ENCODE peak calls at places on chromosome 1, in nine cellular contexts. One of them, this sample, is unnamed.

GRCh38 chr1:13699510-13699909 is 478 bp upstream of the PRDM2 start:
- DNase-seq in NCI-H2081: no peak
- DNase-seq in hypothalamus: no peak
- DNase-seq in effector CD4-positive, alpha-beta T cell: no peak
- DNase-seq in foreskin fibroblast: no peak
- DNase-seq in ELR: peak
- DNase-seq in effector memory CD4-positive, alpha-beta T cell: no peak
- DNase-seq in CD8-positive, alpha-beta memory T cell: no peak
- DNase-seq in stimulated activated CD4-positive, alpha-beta T cell treated with anti-CD3 and anti-CD28 coated beads, Interleukin-12 subunit alpha, Interleukin-12 subunit beta, amount 100 ng/mL, for 48 hours: no peak
- DNase-seq in this sample: no peak

GRCh38 chr1:224582041-224582440 is 34.1 kb upstream of the CNIH3 start:
- DNase-seq in NCI-H2081: no peak
- DNase-seq in hypothalamus: no peak
- DNase-seq in effector CD4-positive, alpha-beta T cell: no peak
- DNase-seq in foreskin fibroblast: no peak
- DNase-seq in ELR: no peak
- DNase-seq in effector memory CD4-positive, alpha-beta T cell: no peak
- DNase-seq in CD8-positive, alpha-beta memory T cell: no peak
- DNase-seq in stimulated activated CD4-positive, alpha-beta T cell treated with anti-CD3 and anti-CD28 coated beads, Interleukin-12 subunit alpha, Interleukin-12 subunit beta, amount 100 ng/mL, for 48 hours: no peak
- DNase-seq in this sample: peak

GRCh38 chr1:219365435-219365834 is 191.8 kb downstream of the LYPLAL1 start:
- DNase-seq in NCI-H2081: no peak
- DNase-seq in hypothalamus: no peak
- DNase-seq in effector CD4-positive, alpha-beta T cell: no peak
- DNase-seq in foreskin fibroblast: no peak
- DNase-seq in ELR: no peak
- DNase-seq in effector memory CD4-positive, alpha-beta T cell: no peak
- DNase-seq in CD8-positive, alpha-beta memory T cell: no peak
- DNase-seq in stimulated activated CD4-positive, alpha-beta T cell treated with anti-CD3 and anti-CD28 coated beads, Interleukin-12 subunit alpha, Interleukin-12 subunit beta, amount 100 ng/mL, for 48 hours: no peak
- DNase-seq in this sample: no peak

GRCh38 chr1:203926025-203926540 is 64.7 kb downstream of the SNRPE start:
- DNase-seq in NCI-H2081: no peak
- DNase-seq in hypothalamus: no peak
- DNase-seq in effector CD4-positive, alpha-beta T cell: no peak
- DNase-seq in foreskin fibroblast: peak
- DNase-seq in ELR: peak
- DNase-seq in effector memory CD4-positive, alpha-beta T cell: no peak
- DNase-seq in CD8-positive, alpha-beta memory T cell: no peak
- DNase-seq in stimulated activated CD4-positive, alpha-beta T cell treated with anti-CD3 and anti-CD28 coated beads, Interleukin-12 subunit alpha, Interleukin-12 subunit beta, amount 100 ng/mL, for 48 hours: no peak
- DNase-seq in this sample: no peak

GRCh38 chr1:21914468-21914867 is 22.6 kb downstream of the HSPG2 start:
- DNase-seq in NCI-H2081: no peak
- DNase-seq in hypothalamus: no peak
- DNase-seq in effector CD4-positive, alpha-beta T cell: no peak
- DNase-seq in foreskin fibroblast: no peak
- DNase-seq in ELR: no peak
- DNase-seq in effector memory CD4-positive, alpha-beta T cell: no peak
- DNase-seq in CD8-positive, alpha-beta memory T cell: no peak
- DNase-seq in stimulated activated CD4-positive, alpha-beta T cell treated with anti-CD3 and anti-CD28 coated beads, Interleukin-12 subunit alpha, Interleukin-12 subunit beta, amount 100 ng/mL, for 48 hours: no peak
- DNase-seq in this sample: no peak

GRCh38 chr1:231691618-231692259 is 65.1 kb downstream of the DISC1 start:
- DNase-seq in NCI-H2081: no peak
- DNase-seq in hypothalamus: no peak
- DNase-seq in effector CD4-positive, alpha-beta T cell: no peak
- DNase-seq in foreskin fibroblast: peak
- DNase-seq in ELR: peak
- DNase-seq in effector memory CD4-positive, alpha-beta T cell: no peak
- DNase-seq in CD8-positive, alpha-beta memory T cell: no peak
- DNase-seq in stimulated activated CD4-positive, alpha-beta T cell treated with anti-CD3 and anti-CD28 coated beads, Interleukin-12 subunit alpha, Interleukin-12 subunit beta, amount 100 ng/mL, for 48 hours: no peak
- DNase-seq in this sample: no peak

GRCh38 chr1:204207136-204207616 is 6.6 kb downstream of the GOLT1A start:
- DNase-seq in NCI-H2081: peak
- DNase-seq in hypothalamus: peak
- DNase-seq in effector CD4-positive, alpha-beta T cell: peak
- DNase-seq in foreskin fibroblast: no peak
- DNase-seq in ELR: peak
- DNase-seq in effector memory CD4-positive, alpha-beta T cell: peak
- DNase-seq in CD8-positive, alpha-beta memory T cell: peak
- DNase-seq in stimulated activated CD4-positive, alpha-beta T cell treated with anti-CD3 and anti-CD28 coated beads, Interleukin-12 subunit alpha, Interleukin-12 subunit beta, amount 100 ng/mL, for 48 hours: peak
- DNase-seq in this sample: peak

GRCh38 chr1:89454845-89455521 is 69.6 kb upstream of the LRRC8B start:
- DNase-seq in NCI-H2081: peak
- DNase-seq in hypothalamus: no peak
- DNase-seq in effector CD4-positive, alpha-beta T cell: peak
- DNase-seq in foreskin fibroblast: peak
- DNase-seq in ELR: peak
- DNase-seq in effector memory CD4-positive, alpha-beta T cell: peak
- DNase-seq in CD8-positive, alpha-beta memory T cell: peak
- DNase-seq in stimulated activated CD4-positive, alpha-beta T cell treated with anti-CD3 and anti-CD28 coated beads, Interleukin-12 subunit alpha, Interleukin-12 subunit beta, amount 100 ng/mL, for 48 hours: peak
- DNase-seq in this sample: peak

GRCh38 chr1:12616709-12617373 is 1.2 kb downstream of the DHRS3 start:
- DNase-seq in NCI-H2081: no peak
- DNase-seq in hypothalamus: no peak
- DNase-seq in effector CD4-positive, alpha-beta T cell: no peak
- DNase-seq in foreskin fibroblast: no peak
- DNase-seq in ELR: peak
- DNase-seq in effector memory CD4-positive, alpha-beta T cell: no peak
- DNase-seq in CD8-positive, alpha-beta memory T cell: no peak
- DNase-seq in stimulated activated CD4-positive, alpha-beta T cell treated with anti-CD3 and anti-CD28 coated beads, Interleukin-12 subunit alpha, Interleukin-12 subunit beta, amount 100 ng/mL, for 48 hours: no peak
- DNase-seq in this sample: no peak

GRCh38 chr1:24112381-24113169 is 640 bp upstream of the MYOM3 start:
- DNase-seq in NCI-H2081: peak
- DNase-seq in hypothalamus: no peak
- DNase-seq in effector CD4-positive, alpha-beta T cell: no peak
- DNase-seq in foreskin fibroblast: peak
- DNase-seq in ELR: peak
- DNase-seq in effector memory CD4-positive, alpha-beta T cell: peak
- DNase-seq in CD8-positive, alpha-beta memory T cell: peak
- DNase-seq in stimulated activated CD4-positive, alpha-beta T cell treated with anti-CD3 and anti-CD28 coated beads, Interleukin-12 subunit alpha, Interleukin-12 subunit beta, amount 100 ng/mL, for 48 hours: peak
- DNase-seq in this sample: no peak

GRCh38 chr1:111733183-111733995 is 5.8 kb downstream of the INKA2 start:
- DNase-seq in NCI-H2081: no peak
- DNase-seq in hypothalamus: no peak
- DNase-seq in effector CD4-positive, alpha-beta T cell: no peak
- DNase-seq in foreskin fibroblast: peak
- DNase-seq in ELR: peak
- DNase-seq in effector memory CD4-positive, alpha-beta T cell: no peak
- DNase-seq in CD8-positive, alpha-beta memory T cell: no peak
- DNase-seq in stimulated activated CD4-positive, alpha-beta T cell treated with anti-CD3 and anti-CD28 coated beads, Interleukin-12 subunit alpha, Interleukin-12 subunit beta, amount 100 ng/mL, for 48 hours: no peak
- DNase-seq in this sample: no peak

GRCh38 chr1:241499910-241500309 is 19.6 kb downstream of the FH start:
- DNase-seq in NCI-H2081: peak
- DNase-seq in hypothalamus: no peak
- DNase-seq in effector CD4-positive, alpha-beta T cell: no peak
- DNase-seq in foreskin fibroblast: peak
- DNase-seq in ELR: peak
- DNase-seq in effector memory CD4-positive, alpha-beta T cell: no peak
- DNase-seq in CD8-positive, alpha-beta memory T cell: no peak
- DNase-seq in stimulated activated CD4-positive, alpha-beta T cell treated with anti-CD3 and anti-CD28 coated beads, Interleukin-12 subunit alpha, Interleukin-12 subunit beta, amount 100 ng/mL, for 48 hours: no peak
- DNase-seq in this sample: peak

GRCh38 chr1:48499211-48499610 is 27.2 kb upstream of the SPATA6 start:
- DNase-seq in NCI-H2081: no peak
- DNase-seq in hypothalamus: no peak
- DNase-seq in effector CD4-positive, alpha-beta T cell: no peak
- DNase-seq in foreskin fibroblast: no peak
- DNase-seq in ELR: no peak
- DNase-seq in effector memory CD4-positive, alpha-beta T cell: no peak
- DNase-seq in CD8-positive, alpha-beta memory T cell: no peak
- DNase-seq in stimulated activated CD4-positive, alpha-beta T cell treated with anti-CD3 and anti-CD28 coated beads, Interleukin-12 subunit alpha, Interleukin-12 subunit beta, amount 100 ng/mL, for 48 hours: no peak
- DNase-seq in this sample: no peak

GRCh38 chr1:68217060-68217554 is 15.2 kb downstream of the WLS start:
- DNase-seq in NCI-H2081: peak
- DNase-seq in hypothalamus: no peak
- DNase-seq in effector CD4-positive, alpha-beta T cell: no peak
- DNase-seq in foreskin fibroblast: no peak
- DNase-seq in ELR: no peak
- DNase-seq in effector memory CD4-positive, alpha-beta T cell: no peak
- DNase-seq in CD8-positive, alpha-beta memory T cell: no peak
- DNase-seq in stimulated activated CD4-positive, alpha-beta T cell treated with anti-CD3 and anti-CD28 coated beads, Interleukin-12 subunit alpha, Interleukin-12 subunit beta, amount 100 ng/mL, for 48 hours: no peak
- DNase-seq in this sample: peak

GRCh38 chr1:211828584-211829342 is 1.8 kb downstream of the LPGAT1 start:
- DNase-seq in NCI-H2081: no peak
- DNase-seq in hypothalamus: no peak
- DNase-seq in effector CD4-positive, alpha-beta T cell: no peak
- DNase-seq in foreskin fibroblast: peak
- DNase-seq in ELR: peak
- DNase-seq in effector memory CD4-positive, alpha-beta T cell: no peak
- DNase-seq in CD8-positive, alpha-beta memory T cell: no peak
- DNase-seq in stimulated activated CD4-positive, alpha-beta T cell treated with anti-CD3 and anti-CD28 coated beads, Interleukin-12 subunit alpha, Interleukin-12 subunit beta, amount 100 ng/mL, for 48 hours: no peak
- DNase-seq in this sample: no peak

GRCh38 chr1:112061852-112062451 is 72.5 kb upstream of the KCND3 start:
- DNase-seq in NCI-H2081: no peak
- DNase-seq in hypothalamus: no peak
- DNase-seq in effector CD4-positive, alpha-beta T cell: no peak
- DNase-seq in foreskin fibroblast: no peak
- DNase-seq in ELR: no peak
- DNase-seq in effector memory CD4-positive, alpha-beta T cell: no peak
- DNase-seq in CD8-positive, alpha-beta memory T cell: no peak
- DNase-seq in stimulated activated CD4-positive, alpha-beta T cell treated with anti-CD3 and anti-CD28 coated beads, Interleukin-12 subunit alpha, Interleukin-12 subunit beta, amount 100 ng/mL, for 48 hours: no peak
- DNase-seq in this sample: no peak

GRCh38 chr1:43348343-43348808 is 10.4 kb upstream of the CDC20 start:
- DNase-seq in NCI-H2081: peak
- DNase-seq in hypothalamus: no peak
- DNase-seq in effector CD4-positive, alpha-beta T cell: no peak
- DNase-seq in foreskin fibroblast: no peak
- DNase-seq in ELR: peak
- DNase-seq in effector memory CD4-positive, alpha-beta T cell: no peak
- DNase-seq in CD8-positive, alpha-beta memory T cell: no peak
- DNase-seq in stimulated activated CD4-positive, alpha-beta T cell treated with anti-CD3 and anti-CD28 coated beads, Interleukin-12 subunit alpha, Interleukin-12 subunit beta, amount 100 ng/mL, for 48 hours: no peak
- DNase-seq in this sample: peak

GRCh38 chr1:89953072-89953626 is 41.8 kb upstream of the ZNF326 start:
- DNase-seq in NCI-H2081: no peak
- DNase-seq in hypothalamus: no peak
- DNase-seq in effector CD4-positive, alpha-beta T cell: peak
- DNase-seq in foreskin fibroblast: peak
- DNase-seq in ELR: peak
- DNase-seq in effector memory CD4-positive, alpha-beta T cell: peak
- DNase-seq in CD8-positive, alpha-beta memory T cell: peak
- DNase-seq in stimulated activated CD4-positive, alpha-beta T cell treated with anti-CD3 and anti-CD28 coated beads, Interleukin-12 subunit alpha, Interleukin-12 subunit beta, amount 100 ng/mL, for 48 hours: peak
- DNase-seq in this sample: no peak

GRCh38 chr1:81446006-81446669 is 354.6 kb upstream of the ADGRL2 start:
- DNase-seq in NCI-H2081: peak
- DNase-seq in hypothalamus: no peak
- DNase-seq in effector CD4-positive, alpha-beta T cell: no peak
- DNase-seq in foreskin fibroblast: no peak
- DNase-seq in ELR: no peak
- DNase-seq in effector memory CD4-positive, alpha-beta T cell: no peak
- DNase-seq in CD8-positive, alpha-beta memory T cell: no peak
- DNase-seq in stimulated activated CD4-positive, alpha-beta T cell treated with anti-CD3 and anti-CD28 coated beads, Interleukin-12 subunit alpha, Interleukin-12 subunit beta, amount 100 ng/mL, for 48 hours: no peak
- DNase-seq in this sample: peak

GRCh38 chr1:160375788-160376524 is 9.1 kb downstream of the NHLH1 start:
- DNase-seq in NCI-H2081: no peak
- DNase-seq in hypothalamus: no peak
- DNase-seq in effector CD4-positive, alpha-beta T cell: no peak
- DNase-seq in foreskin fibroblast: no peak
- DNase-seq in ELR: peak
- DNase-seq in effector memory CD4-positive, alpha-beta T cell: no peak
- DNase-seq in CD8-positive, alpha-beta memory T cell: no peak
- DNase-seq in stimulated activated CD4-positive, alpha-beta T cell treated with anti-CD3 and anti-CD28 coated beads, Interleukin-12 subunit alpha, Interleukin-12 subunit beta, amount 100 ng/mL, for 48 hours: no peak
- DNase-seq in this sample: no peak

GRCh38 chr1:186842547-186842946 is 13.8 kb downstream of the PLA2G4A start:
- DNase-seq in NCI-H2081: no peak
- DNase-seq in hypothalamus: no peak
- DNase-seq in effector CD4-positive, alpha-beta T cell: no peak
- DNase-seq in foreskin fibroblast: no peak
- DNase-seq in ELR: no peak
- DNase-seq in effector memory CD4-positive, alpha-beta T cell: no peak
- DNase-seq in CD8-positive, alpha-beta memory T cell: no peak
- DNase-seq in stimulated activated CD4-positive, alpha-beta T cell treated with anti-CD3 and anti-CD28 coated beads, Interleukin-12 subunit alpha, Interleukin-12 subunit beta, amount 100 ng/mL, for 48 hours: no peak
- DNase-seq in this sample: no peak

GRCh38 chr1:31706384-31707058 is 2.7 kb upstream of the COL16A1 start:
- DNase-seq in NCI-H2081: no peak
- DNase-seq in hypothalamus: no peak
- DNase-seq in effector CD4-positive, alpha-beta T cell: no peak
- DNase-seq in foreskin fibroblast: peak
- DNase-seq in ELR: no peak
- DNase-seq in effector memory CD4-positive, alpha-beta T cell: no peak
- DNase-seq in CD8-positive, alpha-beta memory T cell: no peak
- DNase-seq in stimulated activated CD4-positive, alpha-beta T cell treated with anti-CD3 and anti-CD28 coated beads, Interleukin-12 subunit alpha, Interleukin-12 subunit beta, amount 100 ng/mL, for 48 hours: no peak
- DNase-seq in this sample: no peak

GRCh38 chr1:209277662-209278061 is 305.9 kb upstream of the CAMK1G start:
- DNase-seq in NCI-H2081: no peak
- DNase-seq in hypothalamus: no peak
- DNase-seq in effector CD4-positive, alpha-beta T cell: no peak
- DNase-seq in foreskin fibroblast: no peak
- DNase-seq in ELR: no peak
- DNase-seq in effector memory CD4-positive, alpha-beta T cell: no peak
- DNase-seq in CD8-positive, alpha-beta memory T cell: no peak
- DNase-seq in stimulated activated CD4-positive, alpha-beta T cell treated with anti-CD3 and anti-CD28 coated beads, Interleukin-12 subunit alpha, Interleukin-12 subunit beta, amount 100 ng/mL, for 48 hours: no peak
- DNase-seq in this sample: no peak

GRCh38 chr1:93716974-93717373 is 35.3 kb upstream of the BCAR3 start:
- DNase-seq in NCI-H2081: no peak
- DNase-seq in hypothalamus: no peak
- DNase-seq in effector CD4-positive, alpha-beta T cell: no peak
- DNase-seq in foreskin fibroblast: no peak
- DNase-seq in ELR: peak
- DNase-seq in effector memory CD4-positive, alpha-beta T cell: no peak
- DNase-seq in CD8-positive, alpha-beta memory T cell: no peak
- DNase-seq in stimulated activated CD4-positive, alpha-beta T cell treated with anti-CD3 and anti-CD28 coated beads, Interleukin-12 subunit alpha, Interleukin-12 subunit beta, amount 100 ng/mL, for 48 hours: no peak
- DNase-seq in this sample: no peak

GRCh38 chr1:234528073-234528865 is 49.3 kb upstream of the TARBP1 start:
- DNase-seq in NCI-H2081: no peak
- DNase-seq in hypothalamus: no peak
- DNase-seq in effector CD4-positive, alpha-beta T cell: no peak
- DNase-seq in foreskin fibroblast: no peak
- DNase-seq in ELR: no peak
- DNase-seq in effector memory CD4-positive, alpha-beta T cell: no peak
- DNase-seq in CD8-positive, alpha-beta memory T cell: no peak
- DNase-seq in stimulated activated CD4-positive, alpha-beta T cell treated with anti-CD3 and anti-CD28 coated beads, Interleukin-12 subunit alpha, Interleukin-12 subunit beta, amount 100 ng/mL, for 48 hours: no peak
- DNase-seq in this sample: no peak

GRCh38 chr1:21238141-21238800 is 52.0 kb downstream of the ECE1 start:
- DNase-seq in NCI-H2081: no peak
- DNase-seq in hypothalamus: no peak
- DNase-seq in effector CD4-positive, alpha-beta T cell: no peak
- DNase-seq in foreskin fibroblast: peak
- DNase-seq in ELR: peak
- DNase-seq in effector memory CD4-positive, alpha-beta T cell: no peak
- DNase-seq in CD8-positive, alpha-beta memory T cell: no peak
- DNase-seq in stimulated activated CD4-positive, alpha-beta T cell treated with anti-CD3 and anti-CD28 coated beads, Interleukin-12 subunit alpha, Interleukin-12 subunit beta, amount 100 ng/mL, for 48 hours: no peak
- DNase-seq in this sample: no peak

GRCh38 chr1:235027862-235028250 is 100.8 kb downstream of the TOMM20 start:
- DNase-seq in NCI-H2081: no peak
- DNase-seq in hypothalamus: no peak
- DNase-seq in effector CD4-positive, alpha-beta T cell: no peak
- DNase-seq in foreskin fibroblast: no peak
- DNase-seq in ELR: no peak
- DNase-seq in effector memory CD4-positive, alpha-beta T cell: no peak
- DNase-seq in CD8-positive, alpha-beta memory T cell: no peak
- DNase-seq in stimulated activated CD4-positive, alpha-beta T cell treated with anti-CD3 and anti-CD28 coated beads, Interleukin-12 subunit alpha, Interleukin-12 subunit beta, amount 100 ng/mL, for 48 hours: no peak
- DNase-seq in this sample: no peak

GRCh38 chr1:109750241-109750882 is 9.5 kb upstream of the GSTM3 start:
- DNase-seq in NCI-H2081: no peak
- DNase-seq in hypothalamus: no peak
- DNase-seq in effector CD4-positive, alpha-beta T cell: no peak
- DNase-seq in foreskin fibroblast: no peak
- DNase-seq in ELR: no peak
- DNase-seq in effector memory CD4-positive, alpha-beta T cell: no peak
- DNase-seq in CD8-positive, alpha-beta memory T cell: peak
- DNase-seq in stimulated activated CD4-positive, alpha-beta T cell treated with anti-CD3 and anti-CD28 coated beads, Interleukin-12 subunit alpha, Interleukin-12 subunit beta, amount 100 ng/mL, for 48 hours: no peak
- DNase-seq in this sample: no peak

GRCh38 chr1:29575826-29576225 is 339.5 kb downstream of the PTPRU start:
- DNase-seq in NCI-H2081: no peak
- DNase-seq in hypothalamus: no peak
- DNase-seq in effector CD4-positive, alpha-beta T cell: no peak
- DNase-seq in foreskin fibroblast: no peak
- DNase-seq in ELR: no peak
- DNase-seq in effector memory CD4-positive, alpha-beta T cell: no peak
- DNase-seq in CD8-positive, alpha-beta memory T cell: no peak
- DNase-seq in stimulated activated CD4-positive, alpha-beta T cell treated with anti-CD3 and anti-CD28 coated beads, Interleukin-12 subunit alpha, Interleukin-12 subunit beta, amount 100 ng/mL, for 48 hours: no peak
- DNase-seq in this sample: no peak

GRCh38 chr1:211518330-211519289 is 26.6 kb upstream of the RD3 start:
- DNase-seq in NCI-H2081: no peak
- DNase-seq in hypothalamus: no peak
- DNase-seq in effector CD4-positive, alpha-beta T cell: no peak
- DNase-seq in foreskin fibroblast: no peak
- DNase-seq in ELR: no peak
- DNase-seq in effector memory CD4-positive, alpha-beta T cell: no peak
- DNase-seq in CD8-positive, alpha-beta memory T cell: no peak
- DNase-seq in stimulated activated CD4-positive, alpha-beta T cell treated with anti-CD3 and anti-CD28 coated beads, Interleukin-12 subunit alpha, Interleukin-12 subunit beta, amount 100 ng/mL, for 48 hours: no peak
- DNase-seq in this sample: no peak

GRCh38 chr1:182952677-182953444 is at the start of gene SHCBP1L:
- DNase-seq in NCI-H2081: no peak
- DNase-seq in hypothalamus: no peak
- DNase-seq in effector CD4-positive, alpha-beta T cell: no peak
- DNase-seq in foreskin fibroblast: no peak
- DNase-seq in ELR: no peak
- DNase-seq in effector memory CD4-positive, alpha-beta T cell: no peak
- DNase-seq in CD8-positive, alpha-beta memory T cell: no peak
- DNase-seq in stimulated activated CD4-positive, alpha-beta T cell treated with anti-CD3 and anti-CD28 coated beads, Interleukin-12 subunit alpha, Interleukin-12 subunit beta, amount 100 ng/mL, for 48 hours: no peak
- DNase-seq in this sample: no peak

This sample was measured in NCI-H774.